ENCODE peak calls at places on chromosome 18, in nine cellular contexts. T is effector memory CD8-positive, alpha-beta T cell; Y is activated T-cell treated with anti-CD3 and anti-CD28 coated beads for 4 hours; C is lung microvascular endothelial cell; F is AG09309; B is Daoy; M is stimulated activated CD4-positive, alpha-beta T cell treated with anti-CD3 and anti-CD28 coated beads, Interleukin-1b, Interleukin-23, amount 100 ng/mL, for 1 hour; O is frontal cortex; V is amygdala. D is an unnamed sample.

GRCh38 chr18:3748081-3748480 is 298.1 kb downstream of the TGIF1 start:
- DNase-seq in C (peak; percentile 3), V (no peak), Y (no peak), B (no peak), O (no peak), F (no peak), M (no peak), T (no peak), D (no peak)

GRCh38 chr18:42030586-42031182 is 75.7 kb downstream of the PIK3C3 start:
- DNase-seq in T (no peak), B (peak; percentile 2), F (no peak), Y (no peak), M (no peak), O (no peak), V (no peak), C (peak; percentile 58), D (peak; percentile 43)

GRCh38 chr18:80103231-80103630 is 5.8 kb upstream of the ADNP2 start:
- DNase-seq in V (no peak), M (no peak), Y (no peak), O (peak; percentile 27), C (peak; percentile 20), B (no peak), F (peak; percentile 32), T (no peak), D (no peak)

GRCh38 chr18:48994044-48994651 is 43.4 kb upstream of the SMAD7 start:
- DNase-seq in O (no peak), V (no peak), C (no peak), F (peak; percentile 92), Y (no peak), B (peak; percentile 60), T (no peak), M (no peak), D (peak; percentile 72)

GRCh38 chr18:32934201-32934600 is 161.4 kb upstream of the KLHL14 start:
- DNase-seq in T (no peak), B (no peak), O (no peak), C (no peak), M (no peak), F (no peak), Y (no peak), V (no peak), D (no peak)

GRCh38 chr18:13235326-13235937 is 16.9 kb downstream of the LDLRAD4 start:
- DNase-seq in C (peak; percentile 34), Y (no peak), V (no peak), O (no peak), M (no peak), B (no peak), T (no peak), F (no peak), D (no peak)

GRCh38 chr18:3983351-3983969 is 471.6 kb downstream of the DLGAP1 start:
- DNase-seq in V (no peak), F (peak; percentile 86), Y (no peak), M (no peak), T (no peak), B (peak; percentile 77), O (no peak), C (no peak), D (peak; percentile 31)

GRCh38 chr18:74731097-74731496 is 133.4 kb downstream of the ZNF407 start:
- DNase-seq in B (peak; percentile 37), F (peak; percentile 39), C (no peak), M (no peak), T (no peak), O (no peak), V (no peak), Y (no peak), D (peak; percentile 76)